ENCODE peak calls at places on chromosomes 3 and 15, in five cellular contexts. A, M, K, J and N are unnamed samples.

GRCh38 chr3:105686324-105686897 is 182.4 kb downstream of the CBLB start:
- DNase-seq in A (no peak), M (peak; percentile 16), K (no peak), J (no peak), N (no peak)

GRCh38 chr3:58570851-58571250 is 6.3 kb downstream of the FAM107A start:
- DNase-seq in A (no peak), M (no peak), K (no peak), J (no peak), N (no peak)

GRCh38 chr15:57477736-57478522 is 101.6 kb downstream of the CGNL1 start:
- DNase-seq in A (peak; percentile 80), M (peak; percentile 17), K (no peak), J (no peak), N (no peak)

GRCh38 chr3:31253782-31254181 is 278.9 kb upstream of the STT3B start:
- DNase-seq in A (no peak), M (no peak), K (no peak), J (no peak), N (no peak)

GRCh38 chr15:98288091-98288590 is 327.6 kb downstream of the ARRDC4 start:
- DNase-seq in A (no peak), M (no peak), K (no peak), J (no peak), N (no peak)

GRCh38 chr3:159852256-159852655 is 136.4 kb upstream of the IL12A start:
- DNase-seq in A (no peak), M (no peak), K (no peak), J (no peak), N (no peak)

GRCh38 chr3:31219131-31219843 is 313.4 kb upstream of the STT3B start:
- DNase-seq in A (no peak), M (no peak), K (no peak), J (no peak), N (no peak)

GRCh38 chr15:77070500-77071337 is at the start of gene TSPAN3:
- DNase-seq in A (peak; percentile 91), M (peak; percentile 94), K (peak; percentile 93), J (peak; percentile 96), N (peak; percentile 98)

GRCh38 chr3:39639344-39640236 is 169.8 kb upstream of the MYRIP start:
- DNase-seq in A (no peak), M (peak; percentile 91), K (peak; percentile 59), J (no peak), N (no peak)

GRCh38 chr3:124915254-124915653 is 19.3 kb downstream of the MUC13 start:
- DNase-seq in A (no peak), M (no peak), K (no peak), J (no peak), N (no peak)

GRCh38 chr15:94247789-94248638 is 16.7 kb downstream of the MCTP2 start:
- DNase-seq in A (peak; percentile 27), M (no peak), K (no peak), J (no peak), N (no peak)

GRCh38 chr15:87713405-87713995 is 543.0 kb downstream of the NTRK3 start:
- DNase-seq in A (no peak), M (no peak), K (no peak), J (no peak), N (no peak)

GRCh38 chr3:18968120-18968519 is 180.2 kb upstream of the KCNH8 start:
- DNase-seq in A (no peak), M (no peak), K (no peak), J (no peak), N (no peak)

GRCh38 chr15:69433831-69434230 is 18.8 kb upstream of the RPLP1 start:
- DNase-seq in A (no peak), M (no peak), K (no peak), J (no peak), N (no peak)

GRCh38 chr3:15291589-15292541 is 40.5 kb downstream of the SH3BP5 start:
- DNase-seq in A (no peak), M (no peak), K (no peak), J (no peak), N (no peak)

GRCh38 chr3:45387171-45387570 is 1.2 kb upstream of the LARS2 start:
- DNase-seq in A (no peak), M (no peak), K (no peak), J (no peak), N (no peak)

GRCh38 chr15:59456114-59456513 is 18.1 kb downstream of the FAM81A start:
- DNase-seq in A (peak; percentile 46), M (no peak), K (no peak), J (no peak), N (no peak)

GRCh38 chr3:183430325-183430957 is 2.0 kb upstream of the MCF2L2 start:
- DNase-seq in A (no peak), M (no peak), K (no peak), J (no peak), N (peak; percentile 49)

GRCh38 chr3:41997702-41998551 is 36.0 kb upstream of the ULK4 start:
- DNase-seq in A (no peak), M (no peak), K (no peak), J (peak; percentile 28), N (no peak)

GRCh38 chr15:38251726-38252480 is 733 bp upstream of the SPRED1 start:
- DNase-seq in A (peak; percentile 88), M (peak; percentile 98), K (peak; percentile 89), J (peak; percentile 88), N (peak; percentile 97)
- TF ChIP-seq CTCF in A (no peak), M (no peak), K (no peak), J (no peak), N (no peak)

GRCh38 chr3:149906036-149906435 is 64.7 kb downstream of the PFN2 start:
- DNase-seq in A (no peak), M (no peak), K (no peak), J (no peak), N (no peak)

GRCh38 chr3:149900322-149900721 is 70.4 kb downstream of the PFN2 start:
- DNase-seq in A (no peak), M (no peak), K (no peak), J (no peak), N (no peak)

GRCh38 chr3:149898771-149899170 is 71.9 kb downstream of the PFN2 start:
- DNase-seq in A (no peak), M (no peak), K (no peak), J (no peak), N (no peak)

GRCh38 chr3:149901770-149902169 is 68.9 kb downstream of the PFN2 start:
- DNase-seq in A (no peak), M (no peak), K (no peak), J (no peak), N (no peak)

DNA sequence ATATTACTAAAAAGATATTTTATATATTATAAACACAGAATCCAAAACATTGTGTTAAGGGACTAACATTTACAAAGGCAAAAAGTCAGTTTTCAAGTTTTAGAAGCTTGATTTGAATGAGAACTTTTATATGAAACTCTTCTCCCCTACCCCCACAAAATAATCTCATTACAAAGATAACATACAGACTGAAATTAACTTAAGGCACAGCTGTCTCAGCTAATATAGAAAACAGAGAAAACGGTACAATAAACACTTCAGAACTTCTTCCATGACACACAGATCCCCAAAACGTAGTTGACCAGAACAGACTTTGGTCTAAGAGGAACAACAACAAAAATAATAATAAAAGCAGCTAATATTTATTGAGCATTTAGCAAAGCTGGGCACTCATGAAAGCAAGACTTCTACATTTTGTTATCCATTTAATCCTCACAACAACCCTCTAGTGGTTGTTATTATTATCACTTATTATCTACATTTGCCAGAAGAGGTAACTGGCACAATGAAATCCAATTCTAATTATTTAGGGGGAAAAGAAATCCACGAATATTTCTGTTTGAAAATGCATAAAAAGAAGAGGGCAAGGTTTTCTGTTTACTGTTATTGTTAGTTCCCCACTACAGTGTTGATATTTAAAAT is 68.1 kb downstream of the PFN2 start:
- DNase-seq in A (no peak), M (no peak), K (no peak), J (no peak), N (no peak)
- TF ChIP-seq CTCF in A (no peak), M (peak; percentile 26), K (peak; percentile 38), J (peak; percentile 51), N (peak; percentile 39)

DNA sequence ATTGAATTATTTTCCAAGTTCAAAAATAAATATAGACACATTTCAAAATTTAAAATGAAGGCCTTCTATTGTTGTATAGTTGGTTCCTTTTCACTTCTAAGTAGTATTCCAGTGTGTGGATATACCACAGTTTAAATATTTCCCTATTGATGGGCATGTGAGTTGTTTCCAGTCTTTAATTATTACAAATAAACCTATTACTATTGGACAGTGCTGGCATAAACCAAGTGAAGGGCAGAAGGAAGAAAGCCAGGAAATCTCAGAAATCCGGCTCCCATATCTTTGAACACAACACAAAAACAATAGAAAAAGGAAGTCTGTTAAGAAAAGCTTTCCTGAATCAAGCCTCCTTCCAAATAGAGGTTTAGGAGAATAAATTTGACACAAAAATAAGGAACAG is 26.1 kb downstream of the GOLGB1 start:
- DNase-seq in A (no peak), M (no peak), K (no peak), J (no peak), N (no peak)
- TF ChIP-seq CTCF in A (no peak), M (no peak), K (no peak), J (no peak), N (no peak)

GRCh38 chr3:120622870-120623718 is 27.0 kb downstream of the NDUFB4 start:
- DNase-seq in A (no peak), M (peak; percentile 79), K (no peak), J (no peak), N (no peak)
- TF ChIP-seq CTCF in A (no peak), M (peak; percentile 77), K (no peak), J (no peak), N (peak; percentile 39)

DNA sequence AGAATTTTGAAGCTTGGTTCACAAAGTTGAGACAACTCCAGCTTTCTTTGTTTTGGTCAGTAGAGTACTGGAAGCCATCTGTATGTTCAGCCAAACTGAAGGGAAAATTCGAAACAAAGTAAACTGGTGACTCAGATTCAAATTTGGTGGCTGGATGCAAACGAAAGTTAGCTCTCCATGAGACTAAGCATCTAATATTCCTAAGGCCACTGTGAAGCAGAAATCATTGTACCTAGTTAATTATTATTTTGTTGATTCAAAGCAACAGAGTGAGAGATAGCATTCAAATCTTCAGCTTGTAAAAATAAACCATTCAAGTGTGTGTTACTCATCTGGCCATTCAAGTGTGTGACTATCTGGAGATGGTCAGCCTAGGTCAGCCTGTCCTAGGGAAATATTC is 42.1 kb downstream of the NR2F2 start:
- DNase-seq in A (no peak), M (no peak), K (no peak), J (no peak), N (no peak)
- TF ChIP-seq CTCF in A (no peak), M (no peak), K (no peak), J (no peak), N (no peak)

GRCh38 chr15:47027322-47027946 is 689.9 kb upstream of the SEMA6D start:
- DNase-seq in A (no peak), M (no peak), K (no peak), J (no peak), N (no peak)
- TF ChIP-seq CTCF in A (no peak), M (no peak), K (no peak), J (no peak), N (no peak)

GRCh38 chr3:14113964-14114667 is 10.6 kb downstream of the CHCHD4 start:
- DNase-seq in A (no peak), M (no peak), K (no peak), J (no peak), N (no peak)
- TF ChIP-seq CTCF in A (no peak), M (no peak), K (peak; percentile 22), J (no peak), N (peak; percentile 25)

GRCh38 chr3:133669949-133670524 is 8.3 kb upstream of the TOPBP1 start:
- DNase-seq in A (no peak), M (no peak), K (no peak), J (no peak), N (no peak)
- TF ChIP-seq CTCF in A (no peak), M (no peak), K (no peak), J (no peak), N (no peak)